ENCODE peak calls at places on chromosome 4, in ten cellular contexts. Q, X, H, F, R, P, N, O, T and Z are unnamed samples.

GRCh38 chr4:149980941-149981340 is 97.3 kb upstream of the DCLK2 start:
- DNase-seq in Q (peak), X (peak), H (peak), F (peak), R (no peak), P (peak), N (peak), O (peak), T (peak), Z (no peak)

GRCh38 chr4:141977433-141977832 is 341.1 kb downstream of the IL15 start:
- DNase-seq in Q (no peak), X (no peak), H (no peak), F (no peak), R (no peak), P (no peak), N (no peak), O (no peak), T (no peak), Z (no peak)

GRCh38 chr4:118254368-118254767 is 98.4 kb downstream of the PRSS12 start:
- DNase-seq in Q (no peak), X (no peak), H (no peak), F (no peak), R (no peak), P (no peak), N (no peak), O (no peak), T (no peak), Z (no peak)

GRCh38 chr4:74624351-74625151 is 169.8 kb downstream of the BTC start:
- DNase-seq in Q (peak), X (peak), H (no peak), F (no peak), R (no peak), P (no peak), N (no peak), O (no peak), T (no peak), Z (no peak)

GRCh38 chr4:14893713-14894112 is 108.6 kb upstream of the CPEB2 start:
- DNase-seq in Q (no peak), X (no peak), H (no peak), F (no peak), R (no peak), P (no peak), N (no peak), O (no peak), T (no peak), Z (no peak)

GRCh38 chr4:122083356-122083755 is 68.8 kb upstream of the BLTP1 start:
- DNase-seq in Q (no peak), X (no peak), H (no peak), F (no peak), R (no peak), P (no peak), N (no peak), O (no peak), T (no peak), Z (no peak)

GRCh38 chr4:6502747-6503465 is 30.5 kb upstream of the PPP2R2C start:
- DNase-seq in Q (no peak), X (no peak), H (no peak), F (no peak), R (no peak), P (no peak), N (no peak), O (no peak), T (no peak), Z (no peak)

GRCh38 chr4:2413821-2414610 is 4.4 kb downstream of the ZFYVE28 start:
- DNase-seq in Q (no peak), X (no peak), H (peak), F (no peak), R (no peak), P (no peak), N (no peak), O (peak), T (no peak), Z (no peak)

GRCh38 chr4:69730002-69730401 is 30.4 kb downstream of the SULT1B1 start:
- DNase-seq in Q (no peak), X (no peak), H (no peak), F (no peak), R (no peak), P (no peak), N (no peak), O (no peak), T (no peak), Z (no peak)

GRCh38 chr4:57424231-57424897 is 314.2 kb upstream of the IGFBP7 start:
- DNase-seq in Q (peak), X (peak), H (no peak), F (peak), R (no peak), P (no peak), N (peak), O (no peak), T (peak), Z (no peak)

GRCh38 chr4:18533262-18533775 is 511.8 kb upstream of the LCORL start:
- DNase-seq in Q (no peak), X (no peak), H (no peak), F (no peak), R (no peak), P (no peak), N (no peak), O (no peak), T (no peak), Z (no peak)

GRCh38 chr4:81635747-81636146 is 164.0 kb upstream of the RASGEF1B start:
- DNase-seq in Q (peak), X (no peak), H (no peak), F (peak), R (no peak), P (no peak), N (peak), O (no peak), T (peak), Z (no peak)

GRCh38 chr4:42653606-42654560 is 3.0 kb downstream of the ATP8A1 start:
- DNase-seq in Q (no peak), X (no peak), H (no peak), F (no peak), R (no peak), P (no peak), N (no peak), O (no peak), T (no peak), Z (no peak)

GRCh38 chr4:82500830-82501229 is 61.0 kb downstream of the TMEM150C start:
- DNase-seq in Q (no peak), X (no peak), H (no peak), F (no peak), R (no peak), P (no peak), N (no peak), O (no peak), T (no peak), Z (no peak)

GRCh38 chr4:182288534-182288933 is 45.3 kb downstream of the TENM3 start:
- DNase-seq in Q (no peak), X (no peak), H (no peak), F (no peak), R (no peak), P (no peak), N (no peak), O (no peak), T (no peak), Z (no peak)

GRCh38 chr4:75555294-75556164 is at the start of gene ODAPH:
- DNase-seq in Q (peak), X (no peak), H (no peak), F (no peak), R (no peak), P (peak), N (no peak), O (peak), T (no peak), Z (no peak)

GRCh38 chr4:114907514-114908099 is 205.8 kb downstream of the NDST4 start:
- DNase-seq in Q (peak), X (no peak), H (no peak), F (no peak), R (no peak), P (no peak), N (no peak), O (no peak), T (no peak), Z (no peak)

GRCh38 chr4:4401049-4401448 is 14.1 kb downstream of the NSG1 start:
- DNase-seq in Q (no peak), X (no peak), H (no peak), F (no peak), R (no peak), P (no peak), N (no peak), O (no peak), T (no peak), Z (no peak)

GRCh38 chr4:156280726-156281125 is 327.1 kb upstream of the CTSO start:
- DNase-seq in Q (no peak), X (no peak), H (no peak), F (no peak), R (no peak), P (no peak), N (no peak), O (no peak), T (no peak), Z (no peak)

GRCh38 chr4:84879651-84880200 is 86.8 kb downstream of the WDFY3 start:
- DNase-seq in Q (peak), X (no peak), H (no peak), F (no peak), R (no peak), P (no peak), N (no peak), O (no peak), T (no peak), Z (no peak)

GRCh38 chr4:829291-829690 is 3.4 kb upstream of the CPLX1 start:
- DNase-seq in Q (no peak), X (no peak), H (no peak), F (no peak), R (no peak), P (no peak), N (no peak), O (no peak), T (no peak), Z (no peak)

GRCh38 chr4:86630629-86631028 is 36.5 kb downstream of the PTPN13 start:
- DNase-seq in Q (no peak), X (no peak), H (no peak), F (no peak), R (no peak), P (no peak), N (no peak), O (no peak), T (no peak), Z (no peak)

GRCh38 chr4:3387943-3388348 is 53.8 kb upstream of the HGFAC start:
- DNase-seq in Q (no peak), X (no peak), H (no peak), F (peak), R (no peak), P (no peak), N (peak), O (no peak), T (peak), Z (no peak)